ENCODE peak calls at places on chromosomes 13 and 19, in seven cellular contexts. J is fibroblast of lung, H is tibial nerve, N is type B pancreatic cell, E is neural crest cell, B is astrocyte, L is dorsolateral prefrontal cortex. W is an unnamed sample.

GRCh38 chr19:18160792-18161690 is 8.1 kb downstream of the PIK3R2 start:
- DNase-seq in J (peak), H (peak), N (peak), E (peak), B (no peak), L (peak), W (peak)

GRCh38 chr19:45558399-45558878 is 26.2 kb downstream of the OPA3 start:
- DNase-seq in J (peak), H (no peak), N (no peak), E (peak), B (no peak), L (peak), W (peak)

GRCh38 chr19:18895038-18895827 is 725 bp downstream of the CERS1 start:
- DNase-seq in J (peak), H (no peak), N (no peak), E (peak), B (no peak), L (peak), W (peak)

GRCh38 chr13:113991676-113992179 is 17.9 kb upstream of the C13orf46 start:
- DNase-seq in J (no peak), H (no peak), N (no peak), E (no peak), B (no peak), L (no peak), W (no peak)

GRCh38 chr19:48741222-48741999 is 1.0 kb upstream of the RASIP1 start:
- DNase-seq in J (no peak), H (no peak), N (no peak), E (no peak), B (no peak), L (no peak), W (peak)

GRCh38 chr19:46783670-46784069 is 4.7 kb downstream of the SLC1A5 start:
- DNase-seq in J (no peak), H (no peak), N (no peak), E (no peak), B (no peak), L (no peak), W (no peak)

GRCh38 chr13:105334211-105334610 is 1201.3 kb downstream of the EFNB2 start:
- DNase-seq in J (peak), H (no peak), N (no peak), E (no peak), B (peak), L (no peak), W (no peak)

GRCh38 chr13:97434417-97435296 is 688 bp downstream of the RAP2A start:
- DNase-seq in J (peak), H (peak), N (peak), E (peak), B (peak), L (peak), W (peak)

GRCh38 chr13:92590503-92590908 is 636.1 kb upstream of the GPC6 start:
- DNase-seq in J (peak), H (no peak), N (no peak), E (no peak), B (peak), L (no peak), W (no peak)

GRCh38 chr13:19864018-19864338 is 529 bp upstream of the ZMYM5 start:
- DNase-seq in J (peak), H (peak), N (peak), E (peak), B (peak), L (no peak), W (peak)

GRCh38 chr19:7605490-7606222 is 10.0 kb downstream of the CAMSAP3 start:
- DNase-seq in J (no peak), H (no peak), N (no peak), E (no peak), B (no peak), L (no peak), W (no peak)

GRCh38 chr19:40578442-40578908 is 1.8 kb downstream of the SHKBP1 start:
- DNase-seq in J (peak), H (no peak), N (no peak), E (no peak), B (peak), L (no peak), W (peak)

GRCh38 chr19:12295191-12295590 is 508 bp upstream of the ZNF44 start:
- DNase-seq in J (no peak), H (no peak), N (no peak), E (no peak), B (no peak), L (no peak), W (no peak)

GRCh38 chr13:27635256-27635655 is 13.6 kb downstream of the POLR1D start:
- DNase-seq in J (no peak), H (no peak), N (no peak), E (no peak), B (no peak), L (no peak), W (no peak)

GRCh38 chr19:14550201-14550754 is 20.9 kb downstream of the TECR start:
- DNase-seq in J (peak), H (no peak), N (no peak), E (no peak), B (no peak), L (no peak), W (no peak)

DNA sequence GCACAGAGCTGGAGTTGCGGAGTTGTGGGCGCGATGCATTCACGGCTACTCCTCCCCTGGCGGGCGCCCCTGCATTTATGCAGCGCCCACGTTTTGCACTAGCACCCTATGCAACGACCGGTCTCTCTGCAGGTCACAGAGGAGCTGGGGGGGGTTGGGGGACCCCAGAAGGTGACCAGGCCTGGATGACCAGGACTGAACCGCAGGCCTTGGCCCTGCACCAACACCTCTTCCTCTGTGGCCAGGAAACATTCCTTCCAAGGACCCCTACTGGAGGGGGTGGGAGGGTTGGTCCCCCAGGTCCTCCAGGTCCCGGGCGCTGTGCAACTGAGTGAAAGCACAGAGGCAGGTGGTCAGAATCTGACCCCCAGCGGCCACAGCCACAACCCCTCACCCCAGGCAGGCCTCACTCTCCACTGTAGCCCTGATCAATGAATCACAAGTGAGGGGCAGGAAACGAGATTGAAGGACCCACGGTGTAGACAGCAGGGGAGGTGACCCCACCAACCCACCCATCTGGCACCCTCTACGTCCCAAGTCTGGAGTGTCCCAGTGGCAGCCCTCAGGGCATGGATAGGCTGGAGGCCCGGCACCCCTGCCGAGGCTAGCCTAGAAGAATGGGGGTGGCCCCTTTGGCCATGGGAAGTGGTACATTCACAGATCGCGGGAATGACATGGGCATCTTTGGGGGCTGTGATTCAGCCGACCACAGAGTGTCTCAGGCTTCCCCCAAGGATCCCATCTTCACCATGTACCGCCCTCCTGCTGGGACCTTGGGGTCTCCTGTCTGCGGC is 11.1 kb upstream of the MKNK2 start:
- DNase-seq in J (no peak), H (no peak), N (no peak), E (no peak), B (no peak), L (no peak), W (no peak)
- TF ChIP-seq CTCF in J (no peak), H (no peak), N (no peak), E (no peak), B (no peak), L (no peak), W (no peak)

GRCh38 chr13:60384911-60385310 is 12.1 kb upstream of the TDRD3 start:
- DNase-seq in J (no peak), H (no peak), N (no peak), E (no peak), B (no peak), L (no peak), W (no peak)
- TF ChIP-seq CTCF in J (no peak), H (no peak), N (no peak), E (no peak), B (no peak), L (no peak), W (no peak)

DNA sequence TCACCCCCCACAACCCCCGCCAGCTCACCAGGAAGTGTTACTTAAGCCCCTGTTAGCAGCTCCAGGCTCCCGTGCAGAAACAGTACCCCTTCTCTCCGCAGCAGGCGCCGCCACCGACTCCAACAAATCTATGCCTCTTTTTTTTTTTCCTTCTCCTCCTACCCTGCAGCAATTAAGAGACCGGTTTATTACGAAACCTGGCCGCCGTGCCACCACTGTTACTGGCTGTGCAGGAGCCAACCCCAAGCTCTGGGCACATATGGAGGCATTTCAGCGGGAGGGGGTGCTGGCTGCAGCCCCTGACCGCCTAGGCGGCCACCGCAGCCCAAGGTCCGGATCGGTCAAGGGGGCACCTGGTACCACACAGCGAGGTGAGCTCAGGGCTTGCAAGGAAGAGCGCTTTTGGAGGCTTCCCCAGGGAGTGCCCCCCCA is 2.4 kb downstream of the GADD45B start:
- DNase-seq in J (peak), H (peak), N (no peak), E (no peak), B (peak), L (no peak), W (no peak)
- TF ChIP-seq CTCF in J (peak), H (peak), N (peak), E (peak), B (no peak), L (no peak), W (no peak)

GRCh38 chr19:11199517-11199916 is 2.2 kb upstream of the KANK2 start:
- DNase-seq in J (no peak), H (no peak), N (no peak), E (no peak), B (no peak), L (no peak), W (no peak)

GRCh38 chr19:11201791-11202190 is 4.4 kb upstream of the KANK2 start:
- DNase-seq in J (no peak), H (no peak), N (no peak), E (no peak), B (no peak), L (no peak), W (no peak)

GRCh38 chr19:11202488-11203193 is 5.3 kb upstream of the KANK2 start:
- DNase-seq in J (no peak), H (no peak), N (no peak), E (no peak), B (no peak), L (no peak), W (no peak)

GRCh38 chr19:11200015-11200574 is 2.8 kb upstream of the KANK2 start:
- DNase-seq in J (no peak), H (no peak), N (no peak), E (no peak), B (no peak), L (no peak), W (no peak)

DNA sequence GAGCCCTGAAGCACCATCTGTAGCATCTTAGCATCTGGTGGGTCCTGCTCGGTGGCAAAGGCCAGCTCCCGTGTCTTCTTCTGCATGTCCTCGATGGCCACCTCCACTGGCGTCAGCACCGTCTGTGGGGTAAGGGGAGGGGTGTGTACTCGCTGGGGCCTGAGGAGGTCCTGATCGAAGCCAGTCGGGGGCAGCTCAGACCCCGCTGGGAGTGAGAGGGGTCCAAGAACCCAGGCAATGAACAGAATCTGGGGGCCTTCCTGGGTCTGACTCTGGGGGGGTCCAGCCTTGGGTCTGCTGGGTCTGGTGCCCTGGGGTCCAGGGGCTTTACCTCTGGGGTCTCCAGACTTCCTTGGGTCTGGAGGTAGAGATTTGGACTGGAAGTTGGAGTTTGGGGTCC is 3.6 kb upstream of the KANK2 start:
- DNase-seq in J (no peak), H (no peak), N (no peak), E (no peak), B (no peak), L (no peak), W (no peak)
- TF ChIP-seq CTCF in J (no peak), H (no peak), N (no peak), E (no peak), B (no peak), L (no peak), W (no peak)

GRCh38 chr19:2231621-2232221 is 4.4 kb downstream of the PLEKHJ1 start:
- DNase-seq in J (no peak), H (no peak), N (no peak), E (peak), B (no peak), L (no peak), W (no peak)
- TF ChIP-seq CTCF in J (no peak), H (peak), N (peak), E (peak), B (peak), L (no peak), W (no peak)

GRCh38 chr19:36049080-36049698 is 4.9 kb downstream of the THAP8 start:
- DNase-seq in J (peak), H (no peak), N (no peak), E (no peak), B (no peak), L (no peak), W (no peak)

GRCh38 chr19:36047835-36048234 is 6.2 kb downstream of the THAP8 start:
- DNase-seq in J (no peak), H (no peak), N (no peak), E (no peak), B (no peak), L (no peak), W (no peak)

GRCh38 chr19:36054119-36054732 is at the start of gene THAP8:
- DNase-seq in J (peak), H (peak), N (peak), E (peak), B (peak), L (peak), W (peak)

GRCh38 chr19:36051637-36052036 is 2.4 kb downstream of the THAP8 start:
- DNase-seq in J (no peak), H (no peak), N (no peak), E (no peak), B (no peak), L (no peak), W (no peak)

DNA sequence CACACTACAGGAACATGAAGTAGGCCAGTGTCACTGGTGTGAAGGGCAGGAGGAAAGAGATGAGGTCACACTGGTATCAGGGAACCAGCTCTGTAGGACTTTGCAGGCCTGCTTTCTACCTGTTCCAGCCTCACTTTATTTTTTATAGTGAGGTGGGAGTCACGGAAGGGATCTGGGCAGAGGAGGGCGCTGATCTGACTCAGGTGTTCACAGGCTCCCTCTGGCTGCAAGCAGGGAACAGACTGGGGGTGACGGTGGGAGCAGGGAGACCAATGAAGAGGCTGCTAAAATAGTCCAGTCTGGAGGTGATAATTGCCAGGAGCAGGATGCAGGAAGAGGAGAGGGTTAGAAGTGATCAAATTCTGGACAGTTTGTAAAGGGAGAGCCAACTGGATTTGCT is 2.8 kb downstream of the THAP8 start:
- DNase-seq in J (peak), H (no peak), N (no peak), E (no peak), B (no peak), L (no peak), W (peak)
- TF ChIP-seq CTCF in J (no peak), H (no peak), N (no peak), E (no peak), B (no peak), L (peak), W (no peak)

DNA sequence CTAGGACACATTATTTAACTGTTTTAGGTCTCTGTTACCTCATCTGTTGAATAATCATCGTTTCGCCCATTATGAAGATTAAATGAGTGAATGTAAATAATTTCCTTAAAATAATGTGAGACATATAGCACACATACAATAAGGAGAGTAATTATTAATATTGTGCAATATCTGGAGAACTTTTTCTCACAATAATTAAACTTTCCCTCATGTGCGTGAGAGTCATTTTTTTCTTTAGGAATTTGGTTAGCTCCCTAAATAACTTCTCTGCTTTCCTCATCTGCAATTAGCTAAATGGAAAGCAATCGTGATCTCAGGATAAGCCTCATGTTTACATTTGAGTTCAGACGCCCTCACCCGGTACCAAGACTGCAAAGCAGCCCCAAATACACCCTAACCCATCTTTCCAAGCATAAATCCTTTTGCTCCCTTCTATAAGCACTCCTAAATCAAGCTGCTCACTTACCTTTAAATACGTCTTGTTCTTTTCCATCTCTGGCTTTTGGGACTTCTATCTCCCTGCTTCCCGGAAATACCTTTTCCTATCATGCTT is 78.8 kb downstream of the MZT1 start:
- DNase-seq in J (no peak), H (no peak), N (no peak), E (no peak), B (no peak), L (no peak), W (no peak)
- TF ChIP-seq CTCF in J (no peak), H (no peak), N (peak), E (peak), B (no peak), L (no peak), W (no peak)

GRCh38 chr13:30157616-30157993 is 149.7 kb downstream of the KATNAL1 start:
- DNase-seq in J (no peak), H (no peak), N (no peak), E (no peak), B (no peak), L (no peak), W (no peak)

GRCh38 chr13:30159446-30159839 is 147.9 kb downstream of the KATNAL1 start:
- DNase-seq in J (peak), H (no peak), N (no peak), E (no peak), B (peak), L (no peak), W (no peak)

GRCh38 chr13:30156826-30157615 is 150.3 kb downstream of the KATNAL1 start:
- DNase-seq in J (no peak), H (no peak), N (no peak), E (no peak), B (no peak), L (no peak), W (no peak)

GRCh38 chr13:30156270-30156669 is 151.1 kb downstream of the KATNAL1 start:
- DNase-seq in J (no peak), H (no peak), N (no peak), E (no peak), B (no peak), L (no peak), W (no peak)

GRCh38 chr13:30158774-30159445 is 148.4 kb downstream of the KATNAL1 start:
- DNase-seq in J (peak), H (peak), N (no peak), E (no peak), B (peak), L (no peak), W (no peak)
- TF ChIP-seq CTCF in J (peak), H (peak), N (peak), E (no peak), B (peak), L (no peak), W (no peak)